ENCODE peak calls at places on chromosomes 3 and 15, in five cellular contexts. N is Panc1, M is HCT116, X is upper lobe of left lung, G is GM12878. F is an unnamed sample.

GRCh38 chr3:39021029-39021428 is 30.7 kb downstream of the SCN11A start:
- ATAC-seq in N (no peak), M (no peak), X (no peak), G (peak), F (no peak)

GRCh38 chr3:14403636-14404395 is 1.4 kb downstream of the SLC6A6 start:
- ATAC-seq in N (no peak), M (no peak), X (peak), G (no peak), F (no peak)

GRCh38 chr3:187292631-187293513 is 1.3 kb upstream of the MASP1 start:
- ATAC-seq in N (no peak), M (no peak), X (no peak), G (no peak), F (no peak)

GRCh38 chr3:114323546-114324254 is 29.9 kb downstream of the TIGIT start:
- ATAC-seq in N (no peak), M (no peak), X (no peak), G (peak), F (no peak)

GRCh38 chr3:74621581-74621980 is 7.1 kb upstream of the CNTN3 start:
- ATAC-seq in N (no peak), M (no peak), X (no peak), G (no peak), F (no peak)

GRCh38 chr3:88235102-88235501 is 85.3 kb downstream of the C3orf38 start:
- ATAC-seq in N (no peak), M (no peak), X (no peak), G (no peak), F (no peak)

GRCh38 chr3:99250821-99251355 is 349.4 kb upstream of the DCBLD2 start:
- ATAC-seq in N (no peak), M (no peak), X (no peak), G (no peak), F (no peak)

GRCh38 chr15:70856884-70857546 is 3.1 kb upstream of the LARP6 start:
- ATAC-seq in N (no peak), M (no peak), X (peak), G (no peak), F (peak)

GRCh38 chr3:108222813-108223307 is 636 bp upstream of the IFT57 start:
- ATAC-seq in N (peak), M (peak), X (no peak), G (peak), F (peak)

GRCh38 chr3:46878796-46879436 is 1.4 kb downstream of the PTH1R start:
- ATAC-seq in N (no peak), M (peak), X (no peak), G (peak), F (no peak)

GRCh38 chr3:18559323-18559972 is 134.3 kb upstream of the SATB1 start:
- ATAC-seq in N (no peak), M (peak), X (peak), G (peak), F (no peak)

GRCh38 chr3:60772584-60772983 is 478.7 kb downstream of the FHIT start:
- ATAC-seq in N (no peak), M (no peak), X (no peak), G (no peak), F (no peak)

GRCh38 chr15:91873133-91873526 is 19.6 kb downstream of the SLCO3A1 start:
- ATAC-seq in N (no peak), M (no peak), X (no peak), G (peak), F (no peak)

GRCh38 chr3:48538451-48538850 is 18.2 kb downstream of the PFKFB4 start:
- ATAC-seq in N (no peak), M (no peak), X (no peak), G (no peak), F (no peak)

GRCh38 chr3:186917660-186918312 is 12.5 kb upstream of the ST6GAL1 start:
- ATAC-seq in N (peak), M (no peak), X (no peak), G (no peak), F (no peak)

GRCh38 chr15:51108933-51109550 is 14.3 kb upstream of the TNFAIP8L3 start:
- ATAC-seq in N (no peak), M (no peak), X (peak), G (no peak), F (peak)

GRCh38 chr15:84669726-84670125 is 11.7 kb upstream of the NMB start:
- ATAC-seq in N (no peak), M (no peak), X (no peak), G (no peak), F (no peak)

GRCh38 chr3:150129181-150129580 is 158.5 kb upstream of the PFN2 start:
- ATAC-seq in N (no peak), M (no peak), X (no peak), G (no peak), F (no peak)

GRCh38 chr3:124791142-124791541 is 60.9 kb downstream of the UMPS start:
- ATAC-seq in N (no peak), M (no peak), X (no peak), G (peak), F (peak)

GRCh38 chr15:42803436-42803835 is 66.5 kb upstream of the CDAN1 start:
- ATAC-seq in N (no peak), M (no peak), X (no peak), G (no peak), F (no peak)

GRCh38 chr3:45612918-45613602 is 18.5 kb downstream of the LIMD1 start:
- ATAC-seq in N (no peak), M (no peak), X (no peak), G (peak), F (no peak)

GRCh38 chr3:125679258-125679657 is 84.0 kb upstream of the OSBPL11 start:
- ATAC-seq in N (no peak), M (no peak), X (no peak), G (no peak), F (no peak)

GRCh38 chr3:58215317-58216025 is 4.7 kb upstream of the DNASE1L3 start:
- ATAC-seq in N (no peak), M (no peak), X (no peak), G (peak), F (no peak)

GRCh38 chr3:125039041-125039896 is 16.5 kb downstream of the HEG1 start:
- ATAC-seq in N (no peak), M (no peak), X (peak), G (no peak), F (no peak)

GRCh38 chr15:71364117-71364584 is 248.9 kb downstream of the THSD4 start:
- ATAC-seq in N (no peak), M (no peak), X (no peak), G (no peak), F (no peak)

GRCh38 chr3:52795298-52795900 is 803 bp downstream of the ITIH3 start:
- ATAC-seq in N (no peak), M (no peak), X (no peak), G (no peak), F (no peak)

GRCh38 chr3:42224178-42224577 is 41.8 kb downstream of the CCK start:
- ATAC-seq in N (no peak), M (no peak), X (no peak), G (no peak), F (no peak)

GRCh38 chr3:73255609-73256029 is 194.2 kb downstream of the EBLN2 start:
- ATAC-seq in N (no peak), M (peak), X (peak), G (no peak), F (no peak)

GRCh38 chr15:56036546-56037067 is 43.2 kb upstream of the NEDD4 start:
- ATAC-seq in N (no peak), M (no peak), X (no peak), G (no peak), F (no peak)

GRCh38 chr3:57292159-57292894 is at the start of gene ASB14:
- ATAC-seq in N (no peak), M (no peak), X (no peak), G (no peak), F (no peak)

GRCh38 chr3:81684739-81685395 is 76.6 kb downstream of the GBE1 start:
- ATAC-seq in N (no peak), M (no peak), X (no peak), G (no peak), F (no peak)

GRCh38 chr15:61318802-61319201 is 89.7 kb upstream of the RORA start:
- ATAC-seq in N (no peak), M (no peak), X (no peak), G (no peak), F (no peak)

DNA sequence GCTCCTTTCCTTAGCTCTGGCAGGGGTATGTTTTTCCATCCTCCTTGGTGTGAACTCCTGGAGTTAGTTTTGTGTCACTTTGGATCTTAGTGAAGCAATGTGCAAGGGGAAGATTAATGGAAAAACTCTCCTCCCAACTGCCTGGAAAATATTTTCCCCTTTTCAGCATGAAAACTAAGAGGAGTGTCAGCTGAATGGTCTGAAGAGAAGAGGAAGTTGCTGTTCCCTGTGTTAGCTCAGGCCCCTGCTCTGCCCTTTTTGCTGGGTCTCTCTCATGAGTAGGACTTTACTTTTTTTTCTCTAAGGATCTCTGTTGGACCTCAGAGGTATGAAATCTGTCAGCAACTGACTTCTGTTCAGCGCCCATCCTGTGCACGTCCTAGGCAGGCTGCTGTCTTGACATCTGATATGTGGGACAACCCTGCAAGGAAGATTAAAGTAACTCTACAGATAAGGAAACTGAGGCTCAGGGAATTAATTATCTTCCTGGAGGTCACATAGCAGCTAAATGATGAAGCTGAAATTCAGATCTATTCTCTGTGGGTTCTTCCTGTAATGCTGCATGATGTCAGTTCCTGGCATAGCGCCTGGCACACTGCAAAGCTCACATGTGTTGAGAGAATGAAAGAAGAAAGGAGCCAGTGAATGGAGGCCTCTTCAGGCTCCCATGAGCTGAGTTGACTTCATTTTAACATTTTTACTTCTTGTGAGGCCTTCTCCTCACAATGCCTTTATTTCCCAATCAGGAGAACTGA is 109.6 kb upstream of the GALNT15 start:
- ATAC-seq in N (no peak), M (no peak), X (no peak), G (no peak), F (peak)
- TF ChIP-seq POLR2AphosphoS5 in N (no peak), M (no peak), X (no peak), G (no peak), F (no peak)

DNA sequence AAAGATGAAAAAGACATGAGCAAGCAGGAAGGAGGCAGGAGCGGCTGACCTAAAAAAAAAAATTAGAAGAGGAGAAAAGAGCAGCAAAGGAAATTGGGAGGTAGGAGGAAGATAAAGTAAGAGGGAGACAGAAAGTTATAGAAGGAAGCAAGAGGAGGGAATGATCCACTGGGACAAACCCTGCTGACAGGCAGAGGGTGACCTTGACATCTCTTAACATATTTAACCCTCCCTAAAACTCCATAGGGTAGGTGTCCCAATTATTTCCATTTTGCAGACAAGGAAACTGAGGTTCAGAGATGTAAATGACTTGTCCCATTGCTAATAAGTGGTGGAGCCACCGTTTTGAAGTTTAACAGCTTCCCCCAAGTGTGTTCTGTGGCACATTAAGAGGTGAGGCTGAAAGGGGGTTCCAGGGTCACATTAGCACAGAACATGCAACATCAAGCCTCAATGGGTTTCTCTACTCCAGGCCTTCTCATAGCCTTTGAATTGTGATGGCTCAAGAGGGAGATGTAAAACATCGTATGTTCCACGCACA is 37.4 kb upstream of the PRICKLE2 start:
- ATAC-seq in N (no peak), M (no peak), X (no peak), G (no peak), F (no peak)
- TF ChIP-seq CTCF in N (no peak), M (no peak), X (no peak), G (no peak), F (no peak)

GRCh38 chr3:50950591-50950990 is 275.9 kb downstream of the DOCK3 start:
- ATAC-seq in N (no peak), M (no peak), X (no peak), G (no peak), F (no peak)
- H3K4me3 ChIP-seq in N (no peak), M (no peak), X (no peak), G (peak), F (no peak)

DNA sequence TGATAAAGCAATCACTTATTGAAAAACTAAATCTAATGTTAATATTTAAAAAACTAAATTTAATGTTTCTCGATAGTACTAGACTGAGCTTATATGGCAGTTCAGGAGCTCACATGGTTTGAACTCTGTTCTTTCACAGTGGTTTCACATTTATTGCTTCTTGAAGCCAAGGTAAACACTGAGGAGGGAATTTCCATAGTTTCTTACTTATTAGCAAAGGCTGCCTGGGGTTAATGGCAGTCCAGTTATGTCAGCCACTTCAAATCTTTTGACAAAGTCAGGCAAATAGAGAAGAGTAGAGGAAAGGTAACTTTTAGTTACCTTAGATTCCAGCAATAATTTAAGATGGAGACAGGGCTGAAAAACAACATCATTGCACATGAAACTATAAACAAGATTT is 831.5 kb downstream of the ROBO2 start:
- ATAC-seq in N (no peak), M (no peak), X (no peak), G (no peak), F (no peak)
- TF ChIP-seq POLR2AphosphoS5 in N (no peak), M (no peak), X (no peak), G (no peak), F (no peak)

GRCh38 chr15:67618312-67618711 is 75.8 kb downstream of the MAP2K5 start:
- ATAC-seq in N (no peak), M (no peak), X (no peak), G (no peak), F (no peak)

GRCh38 chr15:67607959-67608605 is 65.6 kb downstream of the MAP2K5 start:
- ATAC-seq in N (no peak), M (no peak), X (no peak), G (no peak), F (no peak)

GRCh38 chr15:67611803-67612369 is 69.4 kb downstream of the MAP2K5 start:
- ATAC-seq in N (no peak), M (no peak), X (no peak), G (no peak), F (no peak)

DNA sequence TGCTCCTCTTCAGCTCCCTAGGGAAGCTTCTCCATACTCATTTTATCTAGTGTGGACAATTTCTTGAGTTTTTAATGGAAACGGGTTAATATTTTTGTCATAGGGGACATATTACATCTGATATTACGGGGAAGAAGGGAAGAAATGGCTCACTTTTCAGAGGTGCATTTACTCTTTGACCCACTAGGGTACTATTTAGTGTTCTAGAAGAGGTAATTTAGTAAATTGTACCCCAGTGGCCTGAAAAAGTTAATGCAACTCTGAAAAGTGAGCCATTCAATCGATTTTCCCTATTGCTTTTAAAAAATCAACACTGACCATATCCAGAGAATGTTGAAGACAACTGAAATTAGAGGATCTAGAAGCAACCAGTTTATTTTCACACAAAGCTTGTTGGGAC is 71.2 kb downstream of the MAP2K5 start:
- ATAC-seq in N (no peak), M (peak), X (no peak), G (peak), F (no peak)
- TF ChIP-seq CTCF in N (no peak), M (peak), X (no peak), G (no peak), F (no peak)

DNA sequence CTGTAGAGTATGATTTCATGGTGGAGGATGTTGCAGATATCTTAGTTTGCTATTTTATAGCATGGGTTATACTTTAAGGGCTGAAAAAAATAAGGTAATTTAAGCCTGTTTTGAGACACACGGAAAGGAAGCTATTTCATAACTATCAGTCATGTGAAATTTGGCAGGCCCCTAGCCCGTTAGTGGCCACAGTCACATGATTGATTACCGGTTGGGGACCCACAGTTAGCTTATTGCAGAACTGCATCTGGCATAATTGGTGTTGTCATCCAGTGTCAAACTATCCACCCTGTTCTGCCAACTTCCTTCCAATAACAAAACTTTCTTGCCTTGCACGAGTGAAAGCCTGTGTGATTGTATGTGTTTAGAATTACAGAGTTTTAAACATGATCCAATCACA is 35.2 kb downstream of the FNDC3B start:
- ATAC-seq in N (no peak), M (no peak), X (no peak), G (peak), F (peak)
- H3K4me3 ChIP-seq in N (no peak), M (no peak), X (no peak), G (no peak), F (no peak)

DNA sequence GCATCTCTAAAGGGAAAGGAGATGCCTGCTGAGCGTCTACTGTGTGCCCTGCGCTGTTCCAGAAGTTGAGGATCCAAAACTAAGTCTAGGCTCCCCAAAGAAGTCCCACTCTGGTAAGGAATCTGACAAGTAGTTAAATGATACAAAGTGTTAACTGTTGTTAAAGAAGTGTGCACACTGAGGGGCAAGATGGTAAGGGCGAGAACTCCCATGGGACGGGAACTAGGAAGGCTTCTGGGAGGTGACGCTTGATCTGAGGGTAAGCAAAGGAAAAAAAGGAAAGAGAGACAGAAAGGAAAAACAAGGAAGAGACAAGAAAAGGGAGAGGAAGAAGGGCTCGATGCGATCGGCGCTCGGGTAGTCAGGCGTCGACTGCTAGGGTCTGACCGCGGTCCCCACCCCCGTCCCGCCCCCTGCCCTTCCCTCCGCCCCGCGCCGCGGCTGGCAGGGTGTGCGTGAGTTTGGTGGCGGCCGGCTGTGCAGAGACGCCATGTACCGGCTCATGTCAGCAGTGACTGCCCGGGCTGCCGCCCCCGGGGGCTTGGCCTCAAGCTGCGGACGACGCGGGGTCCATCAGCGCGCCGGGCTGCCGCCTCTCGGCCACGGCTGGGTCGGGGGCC is at the start of gene LACTB:
- ATAC-seq in N (peak), M (peak), X (peak), G (peak), F (peak)
- TF ChIP-seq POLR2AphosphoS5 in N (peak), M (peak), X (no peak), G (peak), F (peak)

DNA sequence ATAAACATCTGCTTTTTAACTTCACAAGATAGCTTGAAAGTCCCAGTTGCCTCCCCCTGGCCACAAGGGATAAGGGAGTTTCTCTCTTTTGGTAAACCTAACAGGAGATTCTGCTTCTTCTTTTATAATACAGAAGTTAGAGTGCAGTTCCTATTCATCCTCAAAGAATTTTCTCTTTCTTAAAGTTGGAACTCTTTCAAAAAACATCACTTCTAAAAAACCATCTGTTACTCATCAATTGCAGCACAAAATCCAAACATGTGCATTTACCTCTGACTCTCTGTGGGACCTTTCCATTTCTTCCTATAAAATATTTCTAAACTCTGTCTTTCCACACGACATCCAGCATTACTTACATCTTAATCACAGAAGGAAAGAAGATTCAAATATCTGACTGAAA is 5.1 kb downstream of the DPH6 start:
- ATAC-seq in N (no peak), M (no peak), X (no peak), G (no peak), F (no peak)
- TF ChIP-seq CTCF in N (no peak), M (no peak), X (no peak), G (no peak), F (no peak)